ENCODE peak calls at places on chromosomes 7 and 10, in nine cellular contexts. R, H, D, A, F, S, V, L and C are unnamed samples.

GRCh38 chr7:126589068-126589684 is 663.6 kb downstream of the GRM8 start:
- DNase-seq in A (no peak), S (no peak), V (no peak), H (no peak), D (no peak), L (no peak), R (no peak), F (no peak), C (no peak)

GRCh38 chr10:128539784-128540759 is 413.8 kb upstream of the MKI67 start:
- DNase-seq in R (no peak), H (no peak), A (no peak), L (peak; percentile 59), D (no peak), F (no peak), S (no peak), V (no peak), C (no peak)

GRCh38 chr7:156607332-156608175 is 33.0 kb upstream of the RNF32 start:
- DNase-seq in L (peak; percentile 77), S (no peak), F (no peak), V (no peak), H (no peak), A (no peak), D (no peak), R (no peak), C (no peak)

GRCh38 chr7:71746004-71746403 is 614.1 kb downstream of the GALNT17 start:
- DNase-seq in A (no peak), F (no peak), V (no peak), S (no peak), L (no peak), H (no peak), R (no peak), D (no peak), C (no peak)

GRCh38 chr7:8113184-8113583 is 144.6 kb downstream of the GLCCI1 start:
- DNase-seq in L (no peak), V (no peak), D (no peak), R (no peak), A (no peak), F (no peak), H (no peak), S (no peak), C (no peak)

GRCh38 chr7:143901360-143901709 is 641 bp downstream of the TCAF1 start:
- DNase-seq in A (peak; percentile 53), L (no peak), H (no peak), D (peak; percentile 44), S (peak; percentile 25), F (peak; percentile 33), V (peak; percentile 42), R (no peak), C (peak; percentile 34)

GRCh38 chr10:117653170-117653515 is 110.6 kb downstream of the EMX2 start:
- DNase-seq in R (no peak), F (no peak), S (peak; percentile 8), D (no peak), A (no peak), V (no peak), L (no peak), H (peak; percentile 98), C (no peak)

GRCh38 chr7:108424013-108424412 is 32.2 kb downstream of the NRCAM start:
- DNase-seq in H (no peak), L (no peak), F (no peak), V (no peak), A (no peak), R (no peak), D (no peak), S (no peak), C (no peak)

GRCh38 chr10:34655286-34656170 is 159.6 kb downstream of the PARD3 start:
- DNase-seq in R (peak; percentile 62), A (no peak), L (peak; percentile 50), F (peak; percentile 56), D (peak; percentile 43), H (no peak), S (peak; percentile 63), V (no peak), C (no peak)

GRCh38 chr10:58360412-58361004 is 24.7 kb upstream of the TFAM start:
- DNase-seq in D (no peak), A (no peak), R (no peak), S (no peak), L (no peak), F (no peak), V (no peak), H (no peak), C (no peak)

GRCh38 chr10:61901829-61902447 is 439 bp downstream of the ARID5B start:
- DNase-seq in F (peak; percentile 41), L (no peak), A (no peak), S (no peak), R (no peak), H (no peak), V (no peak), D (no peak), C (no peak)

GRCh38 chr7:74029991-74030415 is 2.0 kb downstream of the ELN start:
- DNase-seq in A (no peak), V (peak; percentile 41), S (no peak), L (no peak), D (no peak), H (no peak), R (no peak), F (no peak), C (no peak)

GRCh38 chr10:70367195-70367796 is 15.1 kb downstream of the LRRC20 start:
- DNase-seq in R (no peak), H (no peak), S (no peak), F (no peak), L (no peak), D (no peak), V (no peak), A (no peak), C (no peak)

DNA sequence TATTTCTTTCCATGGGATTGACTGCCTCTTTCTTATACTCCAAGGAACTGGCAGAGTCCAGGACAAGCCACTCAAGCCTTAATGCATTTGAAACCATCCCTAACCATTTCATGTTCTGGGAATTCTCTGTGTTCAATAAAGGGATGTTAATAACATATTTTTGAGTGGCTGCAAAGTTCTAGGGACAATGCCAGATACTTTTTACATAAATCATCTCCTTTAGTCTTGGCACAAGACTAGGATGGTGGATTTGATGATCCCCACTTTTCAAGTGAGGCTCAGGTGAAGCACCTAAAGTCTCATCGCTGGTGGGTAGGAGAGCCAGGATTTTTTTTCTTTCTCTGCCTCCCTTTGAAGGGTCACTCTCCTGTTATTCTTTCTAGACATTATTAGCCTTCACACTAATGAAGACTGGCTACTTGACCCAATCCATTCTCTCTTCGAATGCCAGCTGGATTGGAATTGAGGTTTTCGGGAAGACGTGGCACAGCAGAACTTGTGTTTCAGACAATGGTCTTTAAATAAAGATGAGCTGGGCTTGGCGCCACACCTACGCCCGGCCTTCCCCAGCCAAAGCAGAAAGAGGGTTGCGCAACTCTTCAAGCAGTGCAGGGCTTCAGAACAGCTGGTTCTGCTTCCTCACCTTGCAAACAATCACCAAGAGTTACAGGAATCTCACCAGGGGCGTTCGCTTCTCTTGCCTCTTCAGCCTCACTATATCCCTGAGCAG is 73.8 kb upstream of the BMPER start:
- DNase-seq in S (no peak), V (no peak), D (no peak), L (no peak), F (peak; percentile 19), R (no peak), H (no peak), A (peak; percentile 26), C (peak; percentile 59)
- H3K27ac ChIP-seq in S (no peak overlapping the region), V (no peak overlapping the region), D (peak overlapping the region; percentile 56), L (no peak overlapping the region), F (no peak overlapping the region), R (no peak overlapping the region), H (no peak overlapping the region), A (no peak overlapping the region), C (no peak overlapping the region)

GRCh38 chr10:80152820-80153219 is 20.3 kb downstream of the PLAC9 start:
- DNase-seq in V (no peak), H (no peak), L (no peak), A (no peak), S (no peak), D (no peak), F (no peak), R (no peak), C (no peak)

GRCh38 chr10:80155696-80156215 is 23.2 kb downstream of the PLAC9 start:
- DNase-seq in A (no peak), R (no peak), S (no peak), L (no peak), V (no peak), F (no peak), H (no peak), D (no peak), C (no peak)

GRCh38 chr10:80154626-80154977 is 22.1 kb downstream of the PLAC9 start:
- DNase-seq in F (no peak), R (no peak), D (no peak), H (no peak), L (no peak), S (no peak), V (no peak), A (no peak), C (no peak)

GRCh38 chr10:80154978-80155695 is 22.6 kb downstream of the PLAC9 start:
- DNase-seq in F (no peak), D (peak; percentile 77), V (no peak), R (no peak), S (no peak), H (no peak), A (no peak), L (no peak), C (no peak)

GRCh38 chr10:80153460-80153859 is 20.9 kb downstream of the PLAC9 start:
- DNase-seq in V (no peak), D (no peak), F (no peak), A (no peak), R (no peak), S (no peak), H (no peak), L (no peak), C (no peak)
- H3K36me3 ChIP-seq in V (peaks cover 55% of the 10 kb centered on the region), D (peaks cover 100% of the 10 kb centered on the region), F (peaks cover 2% of the 10 kb centered on the region), A (no peaks in the 10 kb centered on the region), R (peaks cover 6% of the 10 kb centered on the region), S (peaks cover 9% of the 10 kb centered on the region), H (peaks cover 11% of the 10 kb centered on the region), L (peaks cover 14% of the 10 kb centered on the region), C (no peaks in the 10 kb centered on the region)

DNA sequence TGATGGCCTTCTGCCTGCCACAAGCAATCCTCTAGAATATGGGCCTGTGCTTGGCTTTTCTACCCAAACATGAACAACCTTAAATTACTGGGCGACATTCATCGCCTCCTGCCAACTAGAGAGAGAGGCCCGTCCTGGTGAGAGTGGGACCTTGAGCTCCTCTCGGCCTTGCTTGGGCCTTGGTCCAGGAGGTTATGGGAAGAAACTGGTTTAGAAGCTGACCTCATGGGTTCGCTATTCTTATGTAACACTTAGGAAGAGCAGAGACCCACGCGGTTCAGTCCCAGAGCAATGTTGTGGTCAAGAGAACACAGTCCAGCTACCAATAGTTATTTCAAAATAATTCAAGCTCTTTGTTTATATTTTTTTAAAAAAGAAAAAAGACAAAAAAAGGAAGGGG is 176.3 kb upstream of the ZNF32 start:
- DNase-seq in H (no peak), D (no peak), A (peak; percentile 78), V (no peak), S (peak; percentile 3), L (no peak), R (no peak), F (peak; percentile 41), C (peak; percentile 70)
- TF ChIP-seq EP300 in H (no peak), D (no peak), A (peak; percentile 24), V (no peak), S (no peak), L (no peak), R (no peak), F (no peak), C (peak; percentile 81)

DNA sequence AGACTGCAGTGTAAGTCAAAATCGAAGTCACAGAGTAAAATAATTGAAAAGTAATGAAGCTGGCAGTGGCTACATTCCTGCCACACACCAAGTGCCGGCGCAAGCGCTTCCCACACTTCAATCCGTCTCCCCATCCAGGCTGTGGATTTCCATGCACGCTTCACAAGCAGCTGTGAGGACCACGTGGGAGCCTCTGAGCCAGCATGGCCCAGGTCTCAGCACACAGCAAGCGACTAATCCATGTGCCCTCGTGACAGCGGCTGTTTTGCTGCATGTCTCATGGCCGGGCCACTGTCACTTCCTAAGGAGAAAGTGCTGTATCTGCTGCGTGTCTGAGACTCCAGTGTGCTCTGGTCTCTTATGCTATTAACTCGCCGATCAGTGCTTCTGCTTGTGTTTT is 566.9 kb downstream of the DNAJB6 start:
- DNase-seq in S (no peak), R (no peak), D (no peak), V (no peak), A (no peak), F (no peak), H (no peak), L (no peak), C (no peak)
- H3K27ac ChIP-seq in S (no peak overlapping the region), R (no peak overlapping the region), D (no peak overlapping the region), V (no peak overlapping the region), A (no peak overlapping the region), F (no peak overlapping the region), H (no peak overlapping the region), L (no peak overlapping the region), C (no peak overlapping the region)